ENCODE peak calls at places on chromosomes 11 and 22, in nine cellular contexts. S, Z, U, G, C, I, V, X and O are unnamed samples.

GRCh38 chr22:38126928-38127668 is 16.6 kb upstream of the BAIAP2L2 start:
- DNase-seq in S (no peak), Z (no peak), U (no peak), G (no peak), C (no peak), I (no peak), V (no peak), X (no peak), O (no peak)

GRCh38 chr11:119056397-119056999 is 507 bp downstream of the HYOU1 start:
- DNase-seq in S (no peak), Z (no peak), U (peak; percentile 87), G (peak; percentile 50), C (peak; percentile 10), I (peak; percentile 8), V (peak; percentile 16), X (peak; percentile 40), O (no peak)

GRCh38 chr11:70381872-70382842 is 16.2 kb upstream of the CTTN start:
- DNase-seq in S (no peak), Z (peak; percentile 60), U (peak; percentile 54), G (no peak), C (no peak), I (no peak), V (peak; percentile 87), X (no peak), O (no peak)

GRCh38 chr22:19105867-19106802 is 16.1 kb downstream of the DGCR2 start:
- DNase-seq in S (no peak), Z (no peak), U (no peak), G (peak; percentile 62), C (peak; percentile 17), I (no peak), V (no peak), X (no peak), O (no peak)

GRCh38 chr11:45556851-45557707 is 108.3 kb downstream of the CHST1 start:
- DNase-seq in S (no peak), Z (peak; percentile 87), U (no peak), G (no peak), C (no peak), I (no peak), V (peak; percentile 25), X (no peak), O (no peak)

GRCh38 chr11:111299111-111300026 is 1.0 kb downstream of the POU2AF3 start:
- DNase-seq in S (no peak), Z (peak; percentile 19), U (peak; percentile 94), G (no peak), C (no peak), I (no peak), V (peak; percentile 19), X (no peak), O (no peak)

GRCh38 chr11:119964136-119965025 is 173.5 kb downstream of the TRIM29 start:
- DNase-seq in S (no peak), Z (peak; percentile 5), U (no peak), G (no peak), C (no peak), I (no peak), V (no peak), X (no peak), O (no peak)

GRCh38 chr11:123548774-123549173 is 105.7 kb downstream of the SCN3B start:
- DNase-seq in S (no peak), Z (no peak), U (peak; percentile 88), G (no peak), C (no peak), I (no peak), V (no peak), X (no peak), O (no peak)

GRCh38 chr22:43260818-43261217 is 73.9 kb upstream of the TTLL12 start:
- DNase-seq in S (no peak), Z (peak; percentile 5), U (no peak), G (no peak), C (no peak), I (no peak), V (peak; percentile 88), X (no peak), O (no peak)

GRCh38 chr11:66126808-66127555 is 56.9 kb downstream of the PACS1 start:
- DNase-seq in S (peak; percentile 23), Z (peak; percentile 83), U (peak; percentile 87), G (peak; percentile 76), C (peak; percentile 43), I (peak; percentile 23), V (peak; percentile 89), X (peak; percentile 43), O (no peak)

GRCh38 chr11:47003180-47003877 is 66.8 kb downstream of the CSTPP1 start:
- DNase-seq in S (no peak), Z (no peak), U (no peak), G (no peak), C (peak; percentile 2), I (no peak), V (no peak), X (no peak), O (peak; percentile 11)

GRCh38 chr11:1699771-1700170 is 2.8 kb downstream of the KRTAP5-6 start:
- DNase-seq in S (no peak), Z (no peak), U (no peak), G (no peak), C (no peak), I (no peak), V (no peak), X (no peak), O (no peak)

GRCh38 chr22:39917776-39918493 is 17.1 kb downstream of the GRAP2 start:
- DNase-seq in S (no peak), Z (peak; percentile 25), U (no peak), G (no peak), C (no peak), I (no peak), V (peak; percentile 8), X (no peak), O (no peak)